ENCODE peak calls at places on chromosomes 6 and 20, in five cellular contexts. One of them, this sample, is unnamed.

GRCh38 chr6:38279423-38279822 is 360.3 kb downstream of the BTBD9 start:
- DNase-seq in WTC11: no peak
- DNase-seq in H1: no peak
- DNase-seq in HepG2: no peak
- DNase-seq in GM12878: no peak
- DNase-seq in this sample: no peak

GRCh38 chr6:71190809-71191208 is 97.8 kb upstream of the OGFRL1 start:
- DNase-seq in WTC11: no peak
- DNase-seq in H1: no peak
- DNase-seq in HepG2: peak; percentile 11
- DNase-seq in GM12878: no peak
- DNase-seq in this sample: no peak

GRCh38 chr6:5030596-5031136 is 26.8 kb upstream of the RPP40 start:
- DNase-seq in WTC11: peak; percentile 93
- DNase-seq in H1: peak; percentile 87
- DNase-seq in HepG2: peak; percentile 87
- DNase-seq in GM12878: peak; percentile 57
- DNase-seq in this sample: peak; percentile 85

GRCh38 chr20:23528867-23529431 is 38.0 kb downstream of the CST8 start:
- DNase-seq in WTC11: no peak
- DNase-seq in H1: no peak
- DNase-seq in HepG2: no peak
- DNase-seq in GM12878: no peak
- DNase-seq in this sample: no peak

GRCh38 chr6:79215233-79215824 is 19.2 kb downstream of the HMGN3 start:
- DNase-seq in WTC11: no peak
- DNase-seq in H1: no peak
- DNase-seq in HepG2: peak; percentile 9
- DNase-seq in GM12878: no peak
- DNase-seq in this sample: no peak

GRCh38 chr20:50333856-50334255 is 143.2 kb downstream of the CEBPB start:
- DNase-seq in WTC11: no peak
- DNase-seq in H1: no peak
- DNase-seq in HepG2: no peak
- DNase-seq in GM12878: no peak
- DNase-seq in this sample: no peak

GRCh38 chr6:36075656-36076055 is 48.0 kb downstream of the MAPK14 start:
- DNase-seq in WTC11: no peak
- DNase-seq in H1: no peak
- DNase-seq in HepG2: peak; percentile 71
- DNase-seq in GM12878: no peak
- DNase-seq in this sample: peak; percentile 56

GRCh38 chr6:128461517-128461916 is 58.9 kb downstream of the PTPRK start:
- DNase-seq in WTC11: no peak
- DNase-seq in H1: no peak
- DNase-seq in HepG2: no peak
- DNase-seq in GM12878: no peak
- DNase-seq in this sample: no peak

GRCh38 chr20:48448601-48449384 is 379.0 kb downstream of the PREX1 start:
- DNase-seq in WTC11: no peak
- DNase-seq in H1: no peak
- DNase-seq in HepG2: no peak
- DNase-seq in GM12878: no peak
- DNase-seq in this sample: no peak

GRCh38 chr6:158825951-158826306 is 6.8 kb upstream of the EZR start:
- DNase-seq in WTC11: no peak
- DNase-seq in H1: no peak
- DNase-seq in HepG2: no peak
- DNase-seq in GM12878: no peak
- DNase-seq in this sample: no peak

GRCh38 chr6:56689663-56690062 is 47.0 kb upstream of the DST start:
- DNase-seq in WTC11: no peak
- DNase-seq in H1: no peak
- DNase-seq in HepG2: no peak
- DNase-seq in GM12878: no peak
- DNase-seq in this sample: no peak

GRCh38 chr6:36765943-36766648 is 68.5 kb downstream of the RAB44 start:
- DNase-seq in WTC11: peak; percentile 91
- DNase-seq in H1: peak; percentile 61
- DNase-seq in HepG2: peak; percentile 76
- DNase-seq in GM12878: no peak
- DNase-seq in this sample: peak; percentile 91

GRCh38 chr6:145315982-145316600 is 419.2 kb downstream of the EPM2A start:
- DNase-seq in WTC11: no peak
- DNase-seq in H1: no peak
- DNase-seq in HepG2: no peak
- DNase-seq in GM12878: no peak
- DNase-seq in this sample: no peak

GRCh38 chr6:47655719-47656595 is 42.4 kb upstream of the ADGRF4 start:
- DNase-seq in WTC11: peak; percentile 45
- DNase-seq in H1: peak; percentile 36
- DNase-seq in HepG2: no peak
- DNase-seq in GM12878: no peak
- DNase-seq in this sample: peak; percentile 67

GRCh38 chr6:44072959-44073611 is 54.2 kb downstream of the MRPL14 start:
- DNase-seq in WTC11: peak; percentile 83
- DNase-seq in H1: no peak
- DNase-seq in HepG2: peak; percentile 82
- DNase-seq in GM12878: no peak
- DNase-seq in this sample: peak; percentile 96

GRCh38 chr6:97289332-97289731 is 6.3 kb upstream of the MMS22L start:
- DNase-seq in WTC11: no peak
- DNase-seq in H1: no peak
- DNase-seq in HepG2: no peak
- DNase-seq in GM12878: no peak
- DNase-seq in this sample: no peak

GRCh38 chr20:8036771-8037170 is 17.2 kb upstream of the TMX4 start:
- DNase-seq in WTC11: no peak
- DNase-seq in H1: no peak
- DNase-seq in HepG2: no peak
- DNase-seq in GM12878: no peak
- DNase-seq in this sample: no peak

GRCh38 chr20:11676618-11677289 is 240.9 kb upstream of the BTBD3 start:
- DNase-seq in WTC11: peak; percentile 77
- DNase-seq in H1: no peak
- DNase-seq in HepG2: peak; percentile 62
- DNase-seq in GM12878: no peak
- DNase-seq in this sample: peak; percentile 20
- TF ChIP-seq ATF2 in WTC11: no peak
- TF ChIP-seq ATF2 in H1: no peak
- TF ChIP-seq ATF2 in HepG2: no peak
- TF ChIP-seq ATF2 in GM12878: no peak
- TF ChIP-seq ATF2 in this sample: no peak

DNA sequence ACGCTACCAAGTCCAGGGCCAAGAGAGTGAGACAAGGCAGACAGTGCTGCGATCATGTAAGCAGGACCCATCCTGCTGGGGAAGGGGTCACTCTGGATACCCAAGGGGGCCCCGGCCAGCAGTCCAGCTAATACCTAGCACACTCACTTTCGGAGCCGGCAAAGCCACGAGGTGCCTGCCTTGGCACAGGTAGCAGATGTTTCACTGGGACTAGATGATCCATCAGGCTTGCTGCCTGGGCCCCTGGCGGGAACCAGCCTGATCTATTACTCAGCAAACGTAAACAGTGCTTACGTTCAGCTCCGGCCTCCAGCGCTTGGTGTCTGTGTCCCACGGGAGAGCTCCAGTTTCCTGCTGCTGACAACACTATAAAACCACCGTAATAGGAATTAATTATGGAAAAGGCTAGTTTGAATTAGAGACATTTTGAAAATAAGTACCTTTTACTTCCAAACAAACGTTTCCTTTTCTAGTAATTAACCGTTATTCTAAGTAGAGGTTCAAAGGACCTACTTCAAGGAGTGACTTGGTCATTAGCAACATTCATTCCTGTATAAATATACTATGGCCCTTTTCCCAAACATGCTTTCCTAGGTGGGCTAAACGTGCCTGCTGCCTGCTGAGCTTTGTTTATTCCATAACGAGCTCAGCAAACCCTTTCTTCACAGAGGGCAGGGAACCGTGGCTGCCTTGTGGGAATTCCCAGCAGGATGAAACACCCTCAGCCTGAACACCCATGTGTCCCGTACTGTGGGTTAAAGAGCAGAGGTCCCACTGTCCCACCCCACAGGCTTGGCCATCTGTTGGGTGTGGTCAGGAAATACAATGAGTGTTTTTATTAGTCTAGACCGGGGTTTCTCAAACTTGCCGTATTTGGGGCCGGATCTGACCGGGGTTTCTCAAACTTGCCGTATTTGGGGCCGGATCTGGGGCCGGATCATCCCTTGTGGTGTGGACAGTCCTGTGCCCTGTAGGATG is 18.4 kb downstream of the SLC22A23 start:
- DNase-seq in WTC11: no peak
- DNase-seq in H1: no peak
- DNase-seq in HepG2: peak; percentile 68
- DNase-seq in GM12878: no peak
- DNase-seq in this sample: no peak
- TF ChIP-seq ATF2 in WTC11: no peak
- TF ChIP-seq ATF2 in H1: no peak
- TF ChIP-seq ATF2 in HepG2: no peak
- TF ChIP-seq ATF2 in GM12878: no peak
- TF ChIP-seq ATF2 in this sample: no peak

DNA sequence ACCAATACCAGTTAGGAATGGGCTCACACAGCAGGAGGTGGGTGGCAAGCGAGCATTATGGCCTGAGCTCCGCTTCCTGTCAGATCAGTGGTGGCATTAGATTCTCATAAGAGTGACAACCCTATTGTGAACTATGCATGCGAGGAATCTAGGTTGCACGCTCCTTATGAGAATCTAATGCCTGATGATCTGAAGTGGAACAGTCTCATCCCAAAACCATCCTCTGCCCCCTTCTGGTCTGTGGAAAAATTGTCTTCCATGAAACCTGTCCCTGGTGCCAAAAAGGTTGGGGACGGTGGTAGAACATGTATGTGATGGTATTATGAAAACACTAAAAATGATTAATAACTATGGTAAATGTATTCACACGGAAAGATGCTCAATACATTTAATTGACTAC is 99.7 kb upstream of the HIVEP1 start:
- DNase-seq in WTC11: no peak
- DNase-seq in H1: no peak
- DNase-seq in HepG2: no peak
- DNase-seq in GM12878: no peak
- DNase-seq in this sample: no peak
- TF ChIP-seq ATF2 in WTC11: no peak
- TF ChIP-seq ATF2 in H1: no peak
- TF ChIP-seq ATF2 in HepG2: no peak
- TF ChIP-seq ATF2 in GM12878: no peak
- TF ChIP-seq ATF2 in this sample: no peak

DNA sequence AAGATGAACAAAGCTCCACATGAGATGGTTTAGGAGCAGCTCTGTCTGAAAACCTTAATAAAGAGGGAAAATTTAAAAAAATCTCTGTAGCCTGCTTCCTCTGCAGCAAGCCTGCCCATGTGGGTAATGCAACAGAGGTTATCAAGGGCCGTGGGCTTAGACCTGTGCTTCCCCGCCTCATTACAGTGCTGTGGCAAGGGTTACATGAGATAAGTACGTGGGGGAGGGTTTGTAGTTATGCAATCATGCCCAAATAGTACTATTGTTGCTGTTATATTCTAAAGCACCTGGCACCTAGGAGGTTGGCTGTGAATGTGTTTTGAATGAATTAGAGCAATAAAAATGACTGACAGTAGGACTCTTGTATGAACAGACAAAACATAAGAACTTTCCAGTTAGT is 68.3 kb downstream of the PKHD1 start:
- DNase-seq in WTC11: no peak
- DNase-seq in H1: no peak
- DNase-seq in HepG2: no peak
- DNase-seq in GM12878: no peak
- DNase-seq in this sample: no peak
- TF ChIP-seq ATF2 in WTC11: no peak
- TF ChIP-seq ATF2 in H1: no peak
- TF ChIP-seq ATF2 in HepG2: no peak
- TF ChIP-seq ATF2 in GM12878: no peak
- TF ChIP-seq ATF2 in this sample: no peak

GRCh38 chr6:66854014-66854413 is 1147.0 kb upstream of the EYS start:
- DNase-seq in WTC11: no peak
- DNase-seq in H1: no peak
- DNase-seq in HepG2: no peak
- DNase-seq in GM12878: no peak
- DNase-seq in this sample: no peak

GRCh38 chr6:66861007-66861541 is 1154.0 kb upstream of the EYS start:
- DNase-seq in WTC11: no peak
- DNase-seq in H1: no peak
- DNase-seq in HepG2: no peak
- DNase-seq in GM12878: no peak
- DNase-seq in this sample: no peak

DNA sequence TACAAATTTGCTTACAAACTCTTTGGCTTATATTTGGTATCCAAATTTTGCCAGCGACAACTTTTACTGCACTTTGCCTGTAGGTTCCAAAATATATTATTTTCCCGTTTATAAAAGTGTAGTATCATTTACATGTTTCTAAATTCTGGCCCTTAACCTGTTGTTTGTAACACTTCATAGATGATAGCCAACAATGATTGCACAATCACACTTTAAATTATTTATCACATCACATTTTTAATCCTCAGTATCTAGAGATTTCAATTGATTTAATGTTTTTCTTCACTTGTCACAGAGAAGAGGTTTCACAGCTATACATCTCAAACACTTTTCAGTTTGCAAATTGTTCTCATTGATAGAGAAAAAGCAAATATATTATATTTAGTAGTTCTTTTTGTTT is 1151.2 kb upstream of the EYS start:
- DNase-seq in WTC11: no peak
- DNase-seq in H1: no peak
- DNase-seq in HepG2: no peak
- DNase-seq in GM12878: no peak
- DNase-seq in this sample: no peak
- TF ChIP-seq ATF2 in WTC11: no peak
- TF ChIP-seq ATF2 in H1: no peak
- TF ChIP-seq ATF2 in HepG2: no peak
- TF ChIP-seq ATF2 in GM12878: no peak
- TF ChIP-seq ATF2 in this sample: no peak

GRCh38 chr20:62516345-62516744 is 40.5 kb upstream of the GATA5 start:
- DNase-seq in WTC11: peak; percentile 41
- DNase-seq in H1: no peak
- DNase-seq in HepG2: peak; percentile 57
- DNase-seq in GM12878: no peak
- DNase-seq in this sample: peak; percentile 76
- TF ChIP-seq ATF2 in WTC11: no peak
- TF ChIP-seq ATF2 in H1: no peak
- TF ChIP-seq ATF2 in HepG2: no peak
- TF ChIP-seq ATF2 in GM12878: no peak
- TF ChIP-seq ATF2 in this sample: no peak

GRCh38 chr6:135088818-135089809 is 34.5 kb upstream of the HBS1L start:
- DNase-seq in WTC11: no peak
- DNase-seq in H1: no peak
- DNase-seq in HepG2: peak; percentile 25
- DNase-seq in GM12878: peak; percentile 63
- DNase-seq in this sample: peak; percentile 57
- TF ChIP-seq ATF2 in WTC11: no peak
- TF ChIP-seq ATF2 in H1: no peak
- TF ChIP-seq ATF2 in HepG2: no peak
- TF ChIP-seq ATF2 in GM12878: peak; percentile 94
- TF ChIP-seq ATF2 in this sample: no peak

This sample was measured in K562.